ENCODE peak calls at places on chromosomes 13 and 19, in five cellular contexts. G is HCT116, U is Panc1, P is GM12878, H is K562. Z is an unnamed sample.

GRCh38 chr13:63554157-63554556 is 2138.5 kb upstream of the PCDH20 start:
- DNase-seq in G (no peak), U (no peak), P (no peak), H (no peak), Z (no peak)

GRCh38 chr13:73772449-73773186 is 361.6 kb downstream of the KLF12 start:
- DNase-seq in U (no peak), H (no peak), P (no peak), G (no peak), Z (no peak)

GRCh38 chr13:49265822-49266221 is 18.1 kb downstream of the CDADC1 start:
- DNase-seq in H (no peak), G (no peak), U (no peak), P (no peak), Z (no peak)

GRCh38 chr13:21139374-21139773 is 37.0 kb downstream of the SKA3 start:
- DNase-seq in P (no peak), G (no peak), U (no peak), H (no peak), Z (no peak)

GRCh38 chr19:48310227-48310626 is 15.1 kb upstream of the EMP3 start:
- DNase-seq in U (no peak), G (no peak), H (no peak), P (no peak), Z (no peak)

GRCh38 chr19:17520865-17521264 is 9.4 kb downstream of the PGLS start:
- DNase-seq in G (no peak), U (no peak), P (no peak), H (no peak), Z (no peak)

GRCh38 chr13:21443171-21443570 is 15.9 kb downstream of the ZDHHC20 start:
- DNase-seq in G (no peak), P (no peak), U (no peak), H (no peak), Z (no peak)

GRCh38 chr19:27652281-27652680 is 1560.7 kb downstream of the UQCRFS1 start:
- DNase-seq in H (no peak), P (no peak), G (no peak), U (no peak), Z (no peak)

GRCh38 chr13:67229438-67230242 is 496 bp downstream of the PCDH9 start:
- DNase-seq in G (no peak), P (no peak), H (no peak), U (no peak), Z (peak; percentile 13)

GRCh38 chr13:64154514-64154913 is 2738.9 kb upstream of the PCDH20 start:
- DNase-seq in G (peak; percentile 4), H (no peak), P (no peak), U (no peak), Z (peak; percentile 1)

GRCh38 chr19:50333737-50334617 is 4.8 kb upstream of the KCNC3 start:
- DNase-seq in G (no peak), U (no peak), P (no peak), H (peak; percentile 97), Z (peak; percentile 90)

GRCh38 chr13:40539954-40540706 is 126.3 kb downstream of the FOXO1 start:
- DNase-seq in G (peak; percentile 48), P (no peak), U (peak; percentile 15), H (no peak), Z (peak; percentile 30)

GRCh38 chr19:17757125-17757524 is 5.8 kb downstream of the FCHO1 start:
- DNase-seq in H (no peak), P (no peak), G (no peak), U (no peak), Z (peak; percentile 52)

GRCh38 chr19:6271251-6271650 is 8.5 kb downstream of the MLLT1 start:
- DNase-seq in H (peak; percentile 26), G (no peak), U (no peak), P (no peak), Z (no peak)

GRCh38 chr19:35963514-35963913 is 27.3 kb downstream of the LRFN3 start:
- DNase-seq in U (no peak), H (peak; percentile 47), G (no peak), P (no peak), Z (peak; percentile 75)

GRCh38 chr19:30391554-30392551 is 19.7 kb downstream of the ZNF536 start:
- DNase-seq in P (no peak), U (no peak), G (no peak), H (no peak), Z (no peak)

GRCh38 chr13:46607768-46608553 is 55.0 kb downstream of the LRCH1 start:
- DNase-seq in H (no peak), U (no peak), G (peak; percentile 43), P (no peak), Z (peak; percentile 77)

GRCh38 chr19:31548941-31549340 is 199.7 kb upstream of the TSHZ3 start:
- DNase-seq in P (no peak), G (no peak), H (no peak), U (no peak), Z (peak; percentile 33)

GRCh38 chr19:28516415-28516872 is 696.5 kb downstream of the UQCRFS1 start:
- DNase-seq in U (no peak), H (no peak), G (no peak), P (no peak), Z (no peak)

GRCh38 chr19:35908977-35909683 is 1.0 kb upstream of the TYROBP start:
- DNase-seq in U (no peak), H (peak; percentile 61), G (no peak), P (no peak), Z (no peak)

GRCh38 chr13:43983373-43983772 is 103.7 kb downstream of the LACC1 start:
- DNase-seq in U (no peak), H (no peak), G (no peak), P (no peak), Z (no peak)

GRCh38 chr13:20399961-20400360 is 125.7 kb downstream of the CRYL1 start:
- DNase-seq in H (no peak), U (no peak), P (no peak), G (no peak), Z (no peak)

GRCh38 chr19:43499042-43499441 is 5.5 kb downstream of the PHLDB3 start:
- DNase-seq in H (no peak), G (no peak), U (no peak), P (no peak), Z (no peak)

GRCh38 chr19:14368011-14368513 is 13.2 kb upstream of the ADGRE5 start:
- DNase-seq in U (no peak), G (no peak), H (peak; percentile 2), P (no peak), Z (no peak)

GRCh38 chr13:36973009-36973408 is 26.1 kb downstream of the ALG5 start:
- DNase-seq in P (no peak), H (no peak), U (no peak), G (no peak), Z (no peak)

GRCh38 chr19:24166055-24166454 is 79.1 kb downstream of the ZNF254 start:
- DNase-seq in H (no peak), P (no peak), U (no peak), G (no peak), Z (no peak)

GRCh38 chr13:100363351-100363750 is 225.2 kb downstream of the GGACT start:
- DNase-seq in U (no peak), P (no peak), H (no peak), G (peak; percentile 19), Z (no peak)

GRCh38 chr19:33879818-33880575 is 83.3 kb downstream of the KCTD15 start:
- DNase-seq in H (no peak), P (no peak), U (no peak), G (no peak), Z (no peak)

GRCh38 chr13:43760257-43760656 is 26.5 kb downstream of the ENOX1 start:
- DNase-seq in G (no peak), P (no peak), U (no peak), H (no peak), Z (no peak)

GRCh38 chr13:24745861-24746617 is 17.9 kb upstream of the RNF17 start:
- DNase-seq in P (no peak), H (no peak), U (no peak), G (no peak), Z (no peak)

GRCh38 chr13:77056382-77056781 is 29.4 kb upstream of the FBXL3 start:
- DNase-seq in P (no peak), U (no peak), H (no peak), G (no peak), Z (no peak)

GRCh38 chr19:14381689-14382474 is 638 bp downstream of the ADGRE5 start:
- DNase-seq in P (no peak), H (peak; percentile 73), U (no peak), G (no peak), Z (peak; percentile 77)

GRCh38 chr19:54523403-54523802 is 20.8 kb downstream of the LAIR2 start:
- DNase-seq in P (peak; percentile 71), G (no peak), H (no peak), U (peak; percentile 97), Z (no peak)

GRCh38 chr13:48909088-48909389 is 66.7 kb upstream of the FNDC3A start:
- DNase-seq in U (no peak), G (no peak), P (no peak), H (no peak), Z (no peak)

GRCh38 chr13:47708386-47708785 is 292.7 kb downstream of the SUCLA2 start:
- DNase-seq in H (no peak), P (no peak), G (no peak), U (no peak), Z (no peak)

GRCh38 chr13:40639226-40639681 is 27.2 kb downstream of the FOXO1 start:
- DNase-seq in G (no peak), U (no peak), H (no peak), P (no peak), Z (no peak)

GRCh38 chr19:35232912-35233311 is 4.4 kb upstream of the FAM187B start:
- DNase-seq in H (no peak), U (no peak), G (no peak), P (no peak), Z (no peak)

DNA sequence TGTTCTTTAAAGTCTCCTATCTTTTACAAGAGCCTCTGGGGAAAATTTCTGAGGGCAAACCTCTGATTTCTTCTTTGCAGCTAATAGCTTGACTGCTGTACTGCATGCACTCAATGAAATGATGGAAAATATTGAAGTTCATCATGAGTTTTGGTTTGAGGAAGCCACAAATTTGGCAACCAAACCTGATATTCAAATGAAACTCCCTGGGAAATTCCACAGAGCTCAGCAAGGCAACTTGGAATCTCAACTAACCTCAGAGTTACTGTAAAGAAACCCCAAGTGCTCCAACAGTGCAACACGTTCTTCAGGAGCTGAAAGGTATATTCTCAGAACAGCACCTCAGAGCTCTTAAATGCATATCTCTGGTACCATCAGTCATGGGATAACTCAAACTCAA is 14.2 kb upstream of the RNF6 start:
- DNase-seq in H (no peak), G (no peak), P (no peak), U (no peak), Z (no peak)
- TF ChIP-seq REST in H (no peak), G (no peak), P (no peak), U (no peak), Z (no peak)

GRCh38 chr19:12782424-12783225 is 7.3 kb upstream of the HOOK2 start:
- DNase-seq in U (no peak), G (no peak), H (peak; percentile 87), P (no peak), Z (no peak)
- TF ChIP-seq REST in U (no peak), G (no peak), H (no peak), P (peak; percentile 27), Z (no peak)

DNA sequence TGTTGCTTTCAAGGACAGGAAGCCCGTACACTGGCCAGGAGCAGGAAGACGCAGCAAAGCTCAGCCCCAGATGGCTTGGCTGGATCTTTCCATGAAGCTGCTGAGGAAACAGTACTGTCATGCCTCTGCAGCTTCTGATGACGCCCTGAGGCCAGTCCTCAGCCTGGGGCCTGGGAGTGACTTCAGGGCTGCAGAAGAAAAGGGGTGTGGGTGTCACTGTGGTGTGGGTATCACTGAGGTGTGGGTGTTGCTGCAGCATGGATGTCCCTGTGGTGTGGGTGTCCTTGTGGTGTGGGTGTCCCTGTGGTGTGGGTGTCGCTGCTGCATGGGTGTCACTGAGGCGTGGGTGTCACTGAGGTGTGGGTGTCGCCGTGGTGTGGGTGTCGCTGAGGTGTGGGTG is 12.0 kb upstream of the GAS6 start:
- DNase-seq in H (no peak), P (no peak), G (no peak), U (no peak), Z (no peak)
- TF ChIP-seq REST in H (no peak), P (no peak), G (no peak), U (no peak), Z (no peak)

GRCh38 chr19:4301590-4302237 is 475 bp downstream of the TMIGD2 start:
- DNase-seq in P (no peak), U (no peak), H (no peak), G (no peak), Z (no peak)
- TF ChIP-seq REST in P (no peak), U (no peak), H (no peak), G (no peak), Z (no peak)

Z was measured in A549.